ENCODE peak calls at places on chromosomes 12 and 14, in four cellular contexts. M, E, N and V are unnamed samples.

GRCh38 chr14:103130965-103131364 is 7.7 kb downstream of the TNFAIP2 start:
- DNase-seq in M (peak), E (no peak), N (no peak), V (no peak)

GRCh38 chr14:74476607-74477006 is 16.5 kb downstream of the NPC2 start:
- DNase-seq in M (no peak), E (no peak), N (no peak), V (no peak)

GRCh38 chr14:57266060-57266459 is 2.6 kb downstream of the EXOC5 start:
- DNase-seq in M (peak), E (no peak), N (no peak), V (no peak)

GRCh38 chr12:132610051-132610759 is at the start of gene LRCOL1:
- DNase-seq in M (peak), E (no peak), N (no peak), V (no peak)

GRCh38 chr12:54421873-54422250 is 2.8 kb upstream of the ITGA5 start:
- DNase-seq in M (no peak), E (no peak), N (no peak), V (no peak)

GRCh38 chr12:42162198-42162597 is 17.5 kb upstream of the GXYLT1 start:
- DNase-seq in M (peak), E (no peak), N (no peak), V (no peak)

GRCh38 chr12:2282321-2282720 is 229.5 kb downstream of the CACNA1C start:
- DNase-seq in M (no peak), E (no peak), N (no peak), V (peak)

GRCh38 chr12:16939871-16940306 is 333.9 kb upstream of the LMO3 start:
- DNase-seq in M (peak), E (peak), N (peak), V (peak)

GRCh38 chr12:100554608-100555077 is 18.8 kb upstream of the GAS2L3 start:
- DNase-seq in M (peak), E (peak), N (peak), V (peak)

GRCh38 chr12:47870175-47870781 is 34.5 kb downstream of the VDR start:
- DNase-seq in M (no peak), E (peak), N (peak), V (peak)

GRCh38 chr12:117994551-117995438 is 21.7 kb upstream of the RFC5 start:
- DNase-seq in M (no peak), E (no peak), N (no peak), V (no peak)

GRCh38 chr14:73173092-73173735 is 36.9 kb downstream of the PSEN1 start:
- DNase-seq in M (peak), E (peak), N (peak), V (peak)

GRCh38 chr12:14694145-14694544 is 2.3 kb downstream of the GUCY2C start:
- DNase-seq in M (no peak), E (no peak), N (no peak), V (no peak)

GRCh38 chr14:60968671-60969070 is 12.2 kb downstream of the TRMT5 start:
- DNase-seq in M (no peak), E (no peak), N (no peak), V (no peak)

GRCh38 chr12:92784795-92785562 is 82.2 kb downstream of the PLEKHG7 start:
- DNase-seq in M (peak), E (peak), N (peak), V (peak)

GRCh38 chr14:60658909-60659585 is 9.8 kb upstream of the SIX1 start:
- DNase-seq in M (peak), E (no peak), N (peak), V (peak)

GRCh38 chr12:68001486-68002466 is 12.5 kb downstream of the IFNG-AS1 start:
- DNase-seq in M (peak), E (no peak), N (peak), V (no peak)

GRCh38 chr12:93060666-93061413 is 131.7 kb upstream of the EEA1 start:
- DNase-seq in M (peak), E (no peak), N (no peak), V (peak)

GRCh38 chr12:121845699-121846098 is 13.0 kb downstream of the HPD start:
- DNase-seq in M (no peak), E (no peak), N (no peak), V (no peak)

GRCh38 chr14:65222434-65222833 is 120.1 kb upstream of the MAX start:
- DNase-seq in M (peak), E (no peak), N (peak), V (no peak)
- TF ChIP-seq BHLHE40 in M (no peak), E (no peak), N (no peak), V (no peak)

DNA sequence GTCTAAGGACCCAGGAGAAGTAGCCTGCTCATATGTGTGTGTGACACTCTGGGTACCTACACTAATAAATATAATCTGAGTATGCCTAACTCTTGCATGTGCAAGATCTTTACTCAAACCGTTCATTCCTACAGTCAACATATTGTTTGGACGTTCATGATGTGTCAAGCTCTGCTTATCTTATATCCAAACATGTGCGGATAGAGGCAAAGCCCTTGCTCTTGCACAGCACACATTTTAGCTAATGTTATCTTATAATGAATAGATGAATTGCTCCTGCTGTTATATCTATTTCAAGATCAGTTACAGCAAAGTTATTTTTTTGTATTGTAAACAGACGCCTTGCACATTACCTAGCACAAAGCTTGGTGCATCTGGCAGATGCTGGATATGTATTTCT is 228.4 kb upstream of the FLRT2 start:
- DNase-seq in M (no peak), E (no peak), N (no peak), V (no peak)
- TF ChIP-seq BHLHE40 in M (no peak), E (no peak), N (no peak), V (no peak)

DNA sequence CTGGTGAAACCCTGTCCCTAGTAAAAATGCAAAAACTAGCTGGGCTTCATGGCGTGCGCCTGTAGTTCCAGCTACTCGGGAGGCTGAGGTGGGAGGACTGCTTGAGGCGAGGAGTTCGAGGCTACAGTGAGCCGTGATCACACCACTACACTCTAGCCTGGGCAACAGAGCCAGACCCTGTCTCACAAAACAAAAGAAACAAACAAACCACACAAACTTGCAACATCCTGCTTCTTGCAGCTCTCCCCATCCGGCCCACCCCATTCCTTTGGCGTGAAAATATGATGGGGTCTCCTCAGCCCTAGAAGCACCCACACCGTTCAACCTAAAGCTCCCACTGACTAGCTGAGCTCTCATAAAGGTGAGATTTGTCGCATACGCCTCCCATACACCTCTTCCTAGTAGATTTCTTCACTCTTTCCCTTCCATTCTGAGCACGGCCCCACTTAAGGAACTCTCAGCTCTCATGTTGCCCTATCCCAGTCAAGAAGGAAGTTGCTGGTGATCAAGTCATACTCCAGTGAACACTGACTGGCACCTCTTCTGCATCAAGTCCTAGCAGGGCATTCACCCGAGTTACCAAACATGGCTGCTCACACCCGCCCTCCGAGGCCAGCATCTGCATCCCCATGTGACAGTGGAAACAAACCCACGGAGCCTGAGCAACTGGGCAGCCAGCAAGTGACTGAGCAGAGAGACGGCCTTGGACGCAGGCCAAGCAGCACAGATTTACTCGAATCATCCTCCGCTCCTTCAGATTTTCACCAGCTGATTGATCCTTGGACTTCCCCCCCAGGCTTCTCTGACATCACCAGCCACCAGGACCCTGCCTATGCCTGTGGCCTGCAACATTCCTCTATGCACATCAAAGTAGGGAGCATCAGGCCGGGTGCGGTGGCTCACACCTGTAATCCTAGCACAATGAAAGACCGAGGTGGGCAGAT is 18.9 kb upstream of the CD27 start:
- DNase-seq in M (peak), E (no peak), N (no peak), V (peak)
- TF ChIP-seq BHLHE40 in M (no peak), E (no peak), N (no peak), V (no peak)

GRCh38 chr14:54565236-54566151 is 1.4 kb upstream of the SAMD4A start:
- DNase-seq in M (peak), E (peak), N (peak), V (peak)
- TF ChIP-seq BHLHE40 in M (peak), E (no peak), N (no peak), V (no peak)